ENCODE peak calls at places on chromosomes 6 and 20, in nine cellular contexts. S is SK-N-SH treated with all-trans-retinoic acid at 6 μM for 48 hours; R is activated naive CD8-positive, alpha-beta T cell treated with anti-CD3 and anti-CD28 coated beads, Interleukin-2, amount 10 ng/mL, durations not matched to agents 7 days and 5 days; Y is stimulated activated effector memory CD8-positive, alpha-beta T cell treated with anti-CD3 and anti-CD28 coated beads, Interleukin-12 subunit alpha, Interleukin-12 subunit beta, amount 100 ng/mL, for 72 hours; H is natural killer cell; Q is activated T-cell treated with anti-CD3 and anti-CD28 coated beads, Interleukin-2, amount 50 U/mL, for 72 hours; B is activated CD4-positive, alpha-beta T cell treated with anti-CD3 and anti-CD28 coated beads for 36 hours; L is GM12878; K is left colon. X is an unnamed sample.

GRCh38 chr6:1597121-1597744 is 12.5 kb upstream of the FOXC1 start:
- ATAC-seq in S (no peak), R (no peak), Y (no peak), H (no peak), Q (no peak), B (no peak), L (no peak), K (no peak), X (no peak)

GRCh38 chr6:10564975-10565374 is 43.8 kb downstream of the GCNT2 start:
- ATAC-seq in S (no peak), R (no peak), Y (no peak), H (no peak), Q (no peak), B (no peak), L (no peak), K (no peak), X (no peak)

GRCh38 chr6:161001421-161001820 is 9.9 kb downstream of the MAP3K4 start:
- ATAC-seq in S (no peak), R (no peak), Y (no peak), H (no peak), Q (no peak), B (no peak), L (no peak), K (peak; percentile 56), X (no peak)

GRCh38 chr6:132190815-132191175 is 210.5 kb downstream of the MOXD1 start:
- ATAC-seq in S (peak; percentile 32), R (no peak), Y (no peak), H (no peak), Q (no peak), B (no peak), L (no peak), K (no peak), X (no peak)

GRCh38 chr6:159865226-159865920 is 25.4 kb upstream of the MAS1 start:
- ATAC-seq in S (no peak), R (no peak), Y (no peak), H (no peak), Q (no peak), B (no peak), L (no peak), K (no peak), X (no peak)

GRCh38 chr6:2514965-2515543 is 235.7 kb downstream of the MYLK4 start:
- ATAC-seq in S (no peak), R (no peak), Y (no peak), H (no peak), Q (no peak), B (no peak), L (no peak), K (peak; percentile 91), X (no peak)

GRCh38 chr20:4091332-4092135 is 76.2 kb upstream of the RNF24 start:
- ATAC-seq in S (peak; percentile 75), R (no peak), Y (no peak), H (peak; percentile 41), Q (no peak), B (peak; percentile 70), L (peak; percentile 65), K (peak; percentile 78), X (peak; percentile 54)

GRCh38 chr6:112640895-112641294 is 293.8 kb downstream of the RFPL4B start:
- ATAC-seq in S (peak; percentile 92), R (no peak), Y (no peak), H (no peak), Q (no peak), B (no peak), L (no peak), K (no peak), X (no peak)